ENCODE peak calls at places on chromosomes 13 and 19, in six cellular contexts. One of them, this sample, is unnamed.

GRCh38 chr13:40434516-40435397 is 231.7 kb downstream of the FOXO1 start:
- DNase-seq in left lung: no peak
- DNase-seq in RWPE2: no peak
- DNase-seq in H1: no peak
- DNase-seq in mammary epithelial cell: no peak
- DNase-seq in stomach: no peak
- DNase-seq in this sample: no peak

GRCh38 chr19:55095260-55096060 is 19.8 kb downstream of the EPS8L1 start:
- DNase-seq in left lung: no peak
- DNase-seq in RWPE2: no peak
- DNase-seq in H1: peak
- DNase-seq in mammary epithelial cell: no peak
- DNase-seq in stomach: no peak
- DNase-seq in this sample: no peak

GRCh38 chr13:42102961-42103688 is 54.7 kb downstream of the DGKH start:
- DNase-seq in left lung: no peak
- DNase-seq in RWPE2: no peak
- DNase-seq in H1: no peak
- DNase-seq in mammary epithelial cell: peak
- DNase-seq in stomach: no peak
- DNase-seq in this sample: no peak

GRCh38 chr19:43656436-43656835 is 13.5 kb downstream of the PLAUR start:
- DNase-seq in left lung: no peak
- DNase-seq in RWPE2: no peak
- DNase-seq in H1: no peak
- DNase-seq in mammary epithelial cell: no peak
- DNase-seq in stomach: no peak
- DNase-seq in this sample: no peak

GRCh38 chr13:109990296-109990695 is 203.9 kb upstream of the IRS2 start:
- DNase-seq in left lung: no peak
- DNase-seq in RWPE2: no peak
- DNase-seq in H1: no peak
- DNase-seq in mammary epithelial cell: no peak
- DNase-seq in stomach: no peak
- DNase-seq in this sample: no peak

GRCh38 chr19:14158276-14159023 is 22.1 kb upstream of the ASF1B start:
- DNase-seq in left lung: no peak
- DNase-seq in RWPE2: no peak
- DNase-seq in H1: no peak
- DNase-seq in mammary epithelial cell: no peak
- DNase-seq in stomach: no peak
- DNase-seq in this sample: no peak

GRCh38 chr13:48162182-48162581 is 67.3 kb upstream of the MED4 start:
- DNase-seq in left lung: no peak
- DNase-seq in RWPE2: no peak
- DNase-seq in H1: no peak
- DNase-seq in mammary epithelial cell: no peak
- DNase-seq in stomach: no peak
- DNase-seq in this sample: no peak

GRCh38 chr19:35107541-35107939 is 8.1 kb upstream of the FXYD3 start:
- DNase-seq in left lung: no peak
- DNase-seq in RWPE2: no peak
- DNase-seq in H1: no peak
- DNase-seq in mammary epithelial cell: peak
- DNase-seq in stomach: peak
- DNase-seq in this sample: no peak

GRCh38 chr13:35566340-35566739 is 89.9 kb upstream of the MAB21L1 start:
- DNase-seq in left lung: no peak
- DNase-seq in RWPE2: no peak
- DNase-seq in H1: no peak
- DNase-seq in mammary epithelial cell: no peak
- DNase-seq in stomach: no peak
- DNase-seq in this sample: no peak

DNA sequence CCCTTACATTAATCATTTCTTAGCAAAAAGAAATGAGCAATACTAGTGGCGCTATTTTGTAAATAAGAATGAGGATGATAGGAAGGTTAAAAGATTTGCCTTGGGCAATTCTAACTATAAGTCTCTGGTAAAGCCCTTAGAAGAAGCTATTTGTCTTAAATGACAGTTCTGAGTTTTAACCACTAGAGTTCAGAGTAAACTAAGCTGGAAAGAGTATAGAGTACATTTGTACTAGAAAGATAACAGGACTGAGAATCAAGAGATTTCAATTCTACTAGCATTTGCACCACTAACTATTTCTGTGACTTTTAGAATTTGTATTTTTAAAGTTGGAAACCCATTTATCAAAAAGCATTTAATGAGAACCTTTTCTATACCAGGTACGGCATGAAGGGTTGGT is 750.3 kb downstream of the OLFM4 start:
- DNase-seq in left lung: no peak
- DNase-seq in RWPE2: no peak
- DNase-seq in H1: no peak
- DNase-seq in mammary epithelial cell: no peak
- DNase-seq in stomach: no peak
- DNase-seq in this sample: no peak
- TF ChIP-seq CTCF in left lung: no peak
- TF ChIP-seq CTCF in RWPE2: no peak
- TF ChIP-seq CTCF in H1: peak
- TF ChIP-seq CTCF in mammary epithelial cell: no peak
- TF ChIP-seq CTCF in stomach: no peak
- TF ChIP-seq CTCF in this sample: no peak

GRCh38 chr19:10964903-10965302 is 4.1 kb downstream of the SMARCA4 start:
- DNase-seq in left lung: no peak
- DNase-seq in RWPE2: no peak
- DNase-seq in H1: no peak
- DNase-seq in mammary epithelial cell: no peak
- DNase-seq in stomach: no peak
- DNase-seq in this sample: no peak

GRCh38 chr19:10971107-10971715 is 10.4 kb downstream of the SMARCA4 start:
- DNase-seq in left lung: no peak
- DNase-seq in RWPE2: no peak
- DNase-seq in H1: no peak
- DNase-seq in mammary epithelial cell: no peak
- DNase-seq in stomach: no peak
- DNase-seq in this sample: no peak

GRCh38 chr19:10966809-10967208 is 6.0 kb downstream of the SMARCA4 start:
- DNase-seq in left lung: no peak
- DNase-seq in RWPE2: no peak
- DNase-seq in H1: no peak
- DNase-seq in mammary epithelial cell: no peak
- DNase-seq in stomach: no peak
- DNase-seq in this sample: no peak

GRCh38 chr19:10965398-10965797 is 4.6 kb downstream of the SMARCA4 start:
- DNase-seq in left lung: no peak
- DNase-seq in RWPE2: no peak
- DNase-seq in H1: no peak
- DNase-seq in mammary epithelial cell: no peak
- DNase-seq in stomach: no peak
- DNase-seq in this sample: no peak

GRCh38 chr19:10968527-10969081 is 7.8 kb downstream of the SMARCA4 start:
- DNase-seq in left lung: no peak
- DNase-seq in RWPE2: no peak
- DNase-seq in H1: no peak
- DNase-seq in mammary epithelial cell: no peak
- DNase-seq in stomach: no peak
- DNase-seq in this sample: no peak
- H3K4me3 ChIP-seq in left lung: no peak
- H3K4me3 ChIP-seq in RWPE2: no peak
- H3K4me3 ChIP-seq in H1: no peak
- H3K4me3 ChIP-seq in mammary epithelial cell: no peak
- H3K4me3 ChIP-seq in stomach: no peak
- H3K4me3 ChIP-seq in this sample: no peak

GRCh38 chr19:41990028-41990427 is 4.0 kb downstream of the ATP1A3 start:
- DNase-seq in left lung: no peak
- DNase-seq in RWPE2: no peak
- DNase-seq in H1: no peak
- DNase-seq in mammary epithelial cell: no peak
- DNase-seq in stomach: no peak
- DNase-seq in this sample: no peak
- H3K27ac ChIP-seq in left lung: no peak
- H3K27ac ChIP-seq in RWPE2: no peak
- H3K27ac ChIP-seq in H1: no peak
- H3K27ac ChIP-seq in mammary epithelial cell: no peak
- H3K27ac ChIP-seq in stomach: no peak
- H3K27ac ChIP-seq in this sample: no peak

GRCh38 chr13:70795484-70795883 is 687.2 kb upstream of the KLHL1 start:
- DNase-seq in left lung: no peak
- DNase-seq in RWPE2: no peak
- DNase-seq in H1: no peak
- DNase-seq in mammary epithelial cell: no peak
- DNase-seq in stomach: no peak
- DNase-seq in this sample: no peak
- TF ChIP-seq CTCF in left lung: no peak
- TF ChIP-seq CTCF in RWPE2: no peak
- TF ChIP-seq CTCF in H1: no peak
- TF ChIP-seq CTCF in mammary epithelial cell: no peak
- TF ChIP-seq CTCF in stomach: no peak
- TF ChIP-seq CTCF in this sample: no peak

GRCh38 chr19:33320636-33321035 is 18.3 kb upstream of the CEBPA start:
- DNase-seq in left lung: no peak
- DNase-seq in RWPE2: no peak
- DNase-seq in H1: no peak
- DNase-seq in mammary epithelial cell: no peak
- DNase-seq in stomach: no peak
- DNase-seq in this sample: no peak
- H3K4me3 ChIP-seq in left lung: no peak
- H3K4me3 ChIP-seq in RWPE2: no peak
- H3K4me3 ChIP-seq in H1: no peak
- H3K4me3 ChIP-seq in mammary epithelial cell: no peak
- H3K4me3 ChIP-seq in stomach: no peak
- H3K4me3 ChIP-seq in this sample: no peak

GRCh38 chr19:46842791-46843190 is 7.9 kb downstream of the AP2S1 start:
- DNase-seq in left lung: no peak
- DNase-seq in RWPE2: no peak
- DNase-seq in H1: no peak
- DNase-seq in mammary epithelial cell: no peak
- DNase-seq in stomach: no peak
- DNase-seq in this sample: no peak
- H3K27ac ChIP-seq in left lung: no peak
- H3K27ac ChIP-seq in RWPE2: peak
- H3K27ac ChIP-seq in H1: no peak
- H3K27ac ChIP-seq in mammary epithelial cell: no peak
- H3K27ac ChIP-seq in stomach: no peak
- H3K27ac ChIP-seq in this sample: no peak

DNA sequence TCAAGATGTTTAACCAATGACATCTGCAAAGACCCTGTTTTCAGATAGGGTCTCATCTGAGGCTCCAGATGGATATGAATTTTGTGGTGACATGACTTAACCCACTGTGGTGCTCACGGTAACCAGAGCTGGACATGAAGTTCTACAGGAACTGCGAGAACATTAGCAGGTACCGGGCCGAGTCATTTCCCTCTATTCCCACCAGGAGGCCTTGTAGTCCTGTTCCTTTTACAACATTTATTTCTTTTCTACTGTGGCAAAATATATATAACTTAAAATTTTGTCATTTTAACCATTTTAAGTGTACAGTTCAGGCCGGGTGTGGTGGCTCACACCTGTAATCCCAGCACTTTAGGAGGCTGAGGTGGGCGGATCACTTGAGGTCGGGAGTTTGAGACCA is 7.6 kb upstream of the TSPAN16 start:
- DNase-seq in left lung: no peak
- DNase-seq in RWPE2: no peak
- DNase-seq in H1: no peak
- DNase-seq in mammary epithelial cell: no peak
- DNase-seq in stomach: no peak
- DNase-seq in this sample: no peak
- TF ChIP-seq CTCF in left lung: no peak
- TF ChIP-seq CTCF in RWPE2: peak
- TF ChIP-seq CTCF in H1: no peak
- TF ChIP-seq CTCF in mammary epithelial cell: peak
- TF ChIP-seq CTCF in stomach: peak
- TF ChIP-seq CTCF in this sample: no peak

GRCh38 chr19:51065221-51065960 is 499 bp upstream of the KLK13 start:
- DNase-seq in left lung: no peak
- DNase-seq in RWPE2: no peak
- DNase-seq in H1: peak
- DNase-seq in mammary epithelial cell: no peak
- DNase-seq in stomach: peak
- DNase-seq in this sample: no peak
- H3K4me3 ChIP-seq in left lung: peak
- H3K4me3 ChIP-seq in RWPE2: no peak
- H3K4me3 ChIP-seq in H1: peak
- H3K4me3 ChIP-seq in mammary epithelial cell: peak
- H3K4me3 ChIP-seq in stomach: peak
- H3K4me3 ChIP-seq in this sample: peak